ENCODE peak calls at places on chromosomes 12 and 14, in six cellular contexts. One of them, this sample, is unnamed.

GRCh38 chr12:2856901-2857495 is at the start of gene TEX52:
- DNase-seq in uterus: no peak
- DNase-seq in testis: no peak
- DNase-seq in H54: no peak
- DNase-seq in stomach: no peak
- DNase-seq in HCT116: no peak
- DNase-seq in this sample: no peak

GRCh38 chr12:29155079-29155478 is 6.0 kb downstream of the FAR2 start:
- DNase-seq in uterus: no peak
- DNase-seq in testis: no peak
- DNase-seq in H54: no peak
- DNase-seq in stomach: no peak
- DNase-seq in HCT116: no peak
- DNase-seq in this sample: no peak

GRCh38 chr12:65657635-65658034 is 166.6 kb upstream of the HMGA2 start:
- DNase-seq in uterus: no peak
- DNase-seq in testis: no peak
- DNase-seq in H54: no peak
- DNase-seq in stomach: no peak
- DNase-seq in HCT116: no peak
- DNase-seq in this sample: no peak

GRCh38 chr14:82431031-82431430 is 897.4 kb upstream of the SEL1L start:
- DNase-seq in uterus: no peak
- DNase-seq in testis: no peak
- DNase-seq in H54: no peak
- DNase-seq in stomach: no peak
- DNase-seq in HCT116: no peak
- DNase-seq in this sample: no peak

GRCh38 chr14:62234849-62235248 is 472.6 kb downstream of the SNAPC1 start:
- DNase-seq in uterus: no peak
- DNase-seq in testis: no peak
- DNase-seq in H54: no peak
- DNase-seq in stomach: no peak
- DNase-seq in HCT116: no peak
- DNase-seq in this sample: no peak

GRCh38 chr12:19529933-19530630 is 90.8 kb downstream of the AEBP2 start:
- DNase-seq in uterus: no peak
- DNase-seq in testis: no peak
- DNase-seq in H54: peak
- DNase-seq in stomach: no peak
- DNase-seq in HCT116: no peak
- DNase-seq in this sample: no peak

GRCh38 chr12:65372574-65372973 is 94.1 kb downstream of the MSRB3 start:
- DNase-seq in uterus: no peak
- DNase-seq in testis: no peak
- DNase-seq in H54: no peak
- DNase-seq in stomach: no peak
- DNase-seq in HCT116: no peak
- DNase-seq in this sample: no peak

GRCh38 chr12:14454098-14454907 is 88.8 kb downstream of the ATF7IP start:
- DNase-seq in uterus: no peak
- DNase-seq in testis: peak
- DNase-seq in H54: peak
- DNase-seq in stomach: no peak
- DNase-seq in HCT116: peak
- DNase-seq in this sample: no peak

GRCh38 chr12:14928946-14929345 is 9.4 kb downstream of the ERP27 start:
- DNase-seq in uterus: no peak
- DNase-seq in testis: no peak
- DNase-seq in H54: no peak
- DNase-seq in stomach: no peak
- DNase-seq in HCT116: peak
- DNase-seq in this sample: no peak

GRCh38 chr14:32947792-32948191 is 9.1 kb downstream of the NPAS3 start:
- DNase-seq in uterus: no peak
- DNase-seq in testis: no peak
- DNase-seq in H54: no peak
- DNase-seq in stomach: no peak
- DNase-seq in HCT116: no peak
- DNase-seq in this sample: no peak

GRCh38 chr12:110249716-110250225 is 31.3 kb upstream of the ATP2A2 start:
- DNase-seq in uterus: no peak
- DNase-seq in testis: no peak
- DNase-seq in H54: no peak
- DNase-seq in stomach: peak
- DNase-seq in HCT116: no peak
- DNase-seq in this sample: no peak
- TF ChIP-seq POLR2A in uterus: no peak
- TF ChIP-seq POLR2A in testis: no peak
- TF ChIP-seq POLR2A in H54: no peak
- TF ChIP-seq POLR2A in stomach: no peak
- TF ChIP-seq POLR2A in HCT116: no peak
- TF ChIP-seq POLR2A in this sample: no peak

DNA sequence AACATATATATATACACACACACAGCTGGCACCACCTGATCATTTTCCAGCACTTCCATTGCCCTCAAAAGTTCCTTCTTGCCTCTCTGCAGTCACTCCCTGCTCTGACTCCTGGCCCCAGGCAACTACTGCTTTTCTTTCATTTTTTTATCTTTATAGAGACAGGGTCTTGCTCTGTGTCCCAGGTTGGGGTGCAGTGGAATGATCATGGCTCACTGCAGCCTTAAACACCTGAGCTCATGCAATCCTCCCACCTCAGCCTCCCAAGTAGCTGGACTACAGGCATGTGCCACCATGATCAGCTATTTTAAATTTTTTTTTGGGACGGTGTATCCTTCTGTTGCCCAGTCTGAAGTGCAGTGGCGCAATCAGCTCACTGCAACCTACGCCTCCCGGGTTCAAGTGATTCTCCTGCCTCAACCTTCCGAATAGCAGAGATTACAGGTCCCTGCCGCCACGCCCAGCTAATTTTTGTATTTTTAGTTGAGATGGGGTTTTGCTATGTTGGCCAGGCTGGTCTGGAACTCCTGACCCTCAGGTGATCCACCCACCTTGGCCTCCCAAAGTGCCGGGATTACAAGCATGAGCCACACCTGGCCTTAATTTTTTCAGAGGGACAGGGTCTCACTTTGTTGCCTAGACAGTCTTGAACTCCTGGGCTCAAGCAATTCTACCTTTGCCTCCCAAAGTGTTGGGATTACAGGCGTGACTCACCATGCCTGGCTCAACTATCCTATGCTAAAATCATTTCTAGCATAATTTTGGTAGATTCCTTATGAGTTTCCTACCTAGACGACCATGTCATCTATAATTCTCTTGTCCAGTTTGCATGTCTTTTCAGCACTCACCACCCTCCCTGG is 7.8 kb downstream of the HSP90AA1 start:
- DNase-seq in uterus: no peak
- DNase-seq in testis: no peak
- DNase-seq in H54: no peak
- DNase-seq in stomach: no peak
- DNase-seq in HCT116: no peak
- DNase-seq in this sample: no peak
- TF ChIP-seq POLR2A in uterus: no peak
- TF ChIP-seq POLR2A in testis: no peak
- TF ChIP-seq POLR2A in H54: no peak
- TF ChIP-seq POLR2A in stomach: no peak
- TF ChIP-seq POLR2A in HCT116: no peak
- TF ChIP-seq POLR2A in this sample: no peak

GRCh38 chr12:132986001-132986884 is at the start of gene ZNF26:
- DNase-seq in uterus: peak
- DNase-seq in testis: peak
- DNase-seq in H54: peak
- DNase-seq in stomach: peak
- DNase-seq in HCT116: peak
- DNase-seq in this sample: peak
- TF ChIP-seq POLR2A in uterus: peak
- TF ChIP-seq POLR2A in testis: peak
- TF ChIP-seq POLR2A in H54: peak
- TF ChIP-seq POLR2A in stomach: no peak
- TF ChIP-seq POLR2A in HCT116: no peak
- TF ChIP-seq POLR2A in this sample: peak

GRCh38 chr12:89359615-89360014 is 7.3 kb upstream of the DUSP6 start:
- DNase-seq in uterus: no peak
- DNase-seq in testis: no peak
- DNase-seq in H54: no peak
- DNase-seq in stomach: no peak
- DNase-seq in HCT116: no peak
- DNase-seq in this sample: no peak

GRCh38 chr12:89355243-89356068 is 3.2 kb upstream of the DUSP6 start:
- DNase-seq in uterus: no peak
- DNase-seq in testis: no peak
- DNase-seq in H54: no peak
- DNase-seq in stomach: no peak
- DNase-seq in HCT116: no peak
- DNase-seq in this sample: no peak

GRCh38 chr12:89356069-89356665 is 3.9 kb upstream of the DUSP6 start:
- DNase-seq in uterus: no peak
- DNase-seq in testis: no peak
- DNase-seq in H54: no peak
- DNase-seq in stomach: no peak
- DNase-seq in HCT116: no peak
- DNase-seq in this sample: no peak

GRCh38 chr12:89357297-89357730 is 5.0 kb upstream of the DUSP6 start:
- DNase-seq in uterus: no peak
- DNase-seq in testis: no peak
- DNase-seq in H54: no peak
- DNase-seq in stomach: no peak
- DNase-seq in HCT116: no peak
- DNase-seq in this sample: no peak

GRCh38 chr12:89358805-89359204 is 6.5 kb upstream of the DUSP6 start:
- DNase-seq in uterus: no peak
- DNase-seq in testis: no peak
- DNase-seq in H54: no peak
- DNase-seq in stomach: no peak
- DNase-seq in HCT116: no peak
- DNase-seq in this sample: no peak
- TF ChIP-seq POLR2A in uterus: no peak
- TF ChIP-seq POLR2A in testis: no peak
- TF ChIP-seq POLR2A in H54: no peak
- TF ChIP-seq POLR2A in stomach: no peak
- TF ChIP-seq POLR2A in HCT116: no peak
- TF ChIP-seq POLR2A in this sample: no peak

DNA sequence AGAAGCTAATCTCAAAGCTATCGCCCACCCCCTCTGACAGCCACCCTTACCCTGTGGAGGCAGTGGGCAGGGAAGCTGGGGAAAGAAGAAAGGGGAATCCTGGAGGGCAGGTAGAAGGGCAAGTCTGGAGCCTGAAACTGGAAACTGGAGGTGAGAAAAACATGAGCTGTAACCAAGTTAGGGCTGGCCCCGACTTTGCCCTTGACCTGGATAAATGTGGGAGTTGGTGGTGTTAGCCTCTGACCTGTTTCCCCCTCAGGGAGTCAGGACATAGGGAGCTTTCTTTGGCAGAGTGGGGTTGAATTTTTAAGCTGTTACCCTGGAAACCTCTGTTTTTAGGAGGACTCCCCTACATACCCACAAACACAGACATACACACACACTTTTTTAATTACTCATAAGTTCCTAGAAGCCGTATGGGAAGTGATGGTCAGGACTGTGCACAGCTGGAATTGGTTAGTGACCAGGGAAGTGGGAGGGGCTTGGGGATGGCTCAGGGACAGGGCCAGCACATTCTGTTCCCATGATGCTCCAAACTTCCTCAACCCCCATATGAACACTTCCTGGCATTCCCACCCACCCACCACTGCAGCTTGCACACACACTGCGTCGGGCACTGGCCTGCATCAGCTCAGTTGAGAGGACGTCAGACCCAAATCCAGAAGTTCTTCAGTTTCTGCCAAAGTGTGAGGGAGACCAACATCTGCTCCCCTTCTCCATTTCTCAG is 5.0 kb upstream of the MMP19 start:
- DNase-seq in uterus: peak
- DNase-seq in testis: peak
- DNase-seq in H54: peak
- DNase-seq in stomach: peak
- DNase-seq in HCT116: no peak
- DNase-seq in this sample: peak
- TF ChIP-seq POLR2A in uterus: peak
- TF ChIP-seq POLR2A in testis: no peak
- TF ChIP-seq POLR2A in H54: peak
- TF ChIP-seq POLR2A in stomach: no peak
- TF ChIP-seq POLR2A in HCT116: no peak
- TF ChIP-seq POLR2A in this sample: peak

DNA sequence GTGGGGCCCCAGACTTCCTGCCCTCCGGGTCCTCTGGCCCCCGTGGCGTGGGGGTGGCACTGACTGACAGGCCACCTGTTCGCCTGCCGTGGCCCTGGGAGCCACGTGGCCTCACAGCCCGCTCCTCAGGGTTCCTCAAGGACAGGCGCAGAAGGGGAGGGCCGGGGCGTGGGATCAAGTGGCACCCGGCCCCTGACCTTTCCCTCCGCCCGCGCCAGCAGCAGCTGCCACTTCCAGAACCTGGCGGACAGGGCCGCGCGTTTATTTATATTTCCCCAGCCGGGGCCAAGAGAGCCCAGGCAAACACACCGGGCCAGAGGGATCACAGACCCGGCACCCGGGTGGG is 92.6 kb downstream of the RFLNA start:
- DNase-seq in uterus: peak
- DNase-seq in testis: no peak
- DNase-seq in H54: no peak
- DNase-seq in stomach: peak
- DNase-seq in HCT116: no peak
- DNase-seq in this sample: no peak
- TF ChIP-seq POLR2A in uterus: no peak
- TF ChIP-seq POLR2A in testis: no peak
- TF ChIP-seq POLR2A in H54: peak
- TF ChIP-seq POLR2A in stomach: no peak
- TF ChIP-seq POLR2A in HCT116: no peak
- TF ChIP-seq POLR2A in this sample: no peak

This sample was measured in esophagus squamous epithelium.